ENCODE peak calls at places on chromosomes 6 and 20, in eight cellular contexts. S is iris pigment epithelial cell; D is glutamatergic neuron; E is stimulated activated CD4-positive, alpha-beta T cell treated with anti-CD3 and anti-CD28 coated beads, Interleukin-1b, Interleukin-23, amount 100 ng/mL, for 48 hours; Q is activated T-cell treated with anti-CD3 and anti-CD28 coated beads for 1 hour; W is H54; I is memory B cell; J is ovary. C is an unnamed sample.
A peak's percentile ranks its signal among the peaks of the same experiment; 100 is the strongest.

GRCh38 chr6:106773956-106774629 is 144.7 kb downstream of the QRSL1 start:
- DNase-seq in S (no peak), D (no peak), E (no peak), Q (no peak), W (no peak), I (no peak), J (no peak), C (no peak)

GRCh38 chr20:49386848-49387605 is 95.4 kb downstream of the KCNB1 start:
- DNase-seq in S (no peak), D (no peak), E (no peak), Q (no peak), W (no peak), I (no peak), J (no peak), C (no peak)

GRCh38 chr6:137155830-137156229 is 17.6 kb downstream of the IL22RA2 start:
- DNase-seq in S (peak; percentile 91), D (no peak), E (peak; percentile 48), Q (no peak), W (no peak), I (no peak), J (no peak), C (no peak)

GRCh38 chr20:44650777-44651493 is 564 bp downstream of the ADA start:
- DNase-seq in S (no peak), D (no peak), E (peak; percentile 48), Q (no peak), W (no peak), I (no peak), J (peak; percentile 31), C (no peak)

GRCh38 chr6:44504321-44504761 is 116.8 kb downstream of the CDC5L start:
- DNase-seq in S (peak; percentile 67), D (no peak), E (no peak), Q (no peak), W (no peak), I (no peak), J (no peak), C (no peak)

GRCh38 chr20:43190332-43190953 is 737 bp upstream of the PTPRT start:
- DNase-seq in S (no peak), D (peak; percentile 17), E (no peak), Q (no peak), W (no peak), I (no peak), J (no peak), C (no peak)

GRCh38 chr6:65680232-65680631 is 26.8 kb downstream of the EYS start:
- DNase-seq in S (no peak), D (no peak), E (no peak), Q (no peak), W (no peak), I (no peak), J (no peak), C (no peak)

GRCh38 chr20:33437141-33437911 is 6.2 kb downstream of the SNTA1 start:
- DNase-seq in S (peak; percentile 64), D (no peak), E (no peak), Q (no peak), W (peak; percentile 24), I (no peak), J (peak; percentile 51), C (peak; percentile 76)

GRCh38 chr6:111573118-111573883 is 32.4 kb downstream of the TRAF3IP2 start:
- DNase-seq in S (peak; percentile 84), D (no peak), E (no peak), Q (no peak), W (no peak), I (no peak), J (no peak), C (peak; percentile 47)

GRCh38 chr20:21357851-21358250 is 39.5 kb downstream of the NKX2-4 start:
- DNase-seq in S (peak; percentile 31), D (no peak), E (no peak), Q (no peak), W (no peak), I (no peak), J (no peak), C (no peak)

GRCh38 chr20:7178004-7178403 is 410.5 kb downstream of the BMP2 start:
- DNase-seq in S (no peak), D (no peak), E (no peak), Q (no peak), W (no peak), I (no peak), J (no peak), C (no peak)

GRCh38 chr6:17130786-17131185 is 28.9 kb downstream of the STMND1 start:
- DNase-seq in S (no peak), D (no peak), E (no peak), Q (no peak), W (no peak), I (no peak), J (no peak), C (no peak)

GRCh38 chr20:41738584-41739193 is 120.5 kb upstream of the CHD6 start:
- DNase-seq in S (peak; percentile 48), D (peak; percentile 78), E (peak; percentile 46), Q (peak; percentile 15), W (peak; percentile 33), I (peak; percentile 11), J (peak; percentile 42), C (no peak)

GRCh38 chr20:46284028-46284427 is 24.3 kb downstream of the CDH22 start:
- DNase-seq in S (no peak), D (no peak), E (no peak), Q (no peak), W (no peak), I (no peak), J (no peak), C (no peak)

GRCh38 chr6:95431637-95432228 is 145.6 kb upstream of the MANEA start:
- DNase-seq in S (peak; percentile 39), D (peak; percentile 38), E (no peak), Q (peak; percentile 23), W (no peak), I (peak; percentile 2), J (peak; percentile 26), C (no peak)

GRCh38 chr6:85343428-85343827 is 106.5 kb upstream of the NT5E start:
- DNase-seq in S (no peak), D (no peak), E (no peak), Q (no peak), W (no peak), I (no peak), J (no peak), C (no peak)

C was measured in tibial artery.